ENCODE peak calls at places on chromosomes 16 and 17, in four cellular contexts. H, I, T and R are unnamed samples.

GRCh38 chr17:71866095-71866494 is 254.7 kb upstream of the SOX9 start:
- DNase-seq in H (no peak), I (no peak), T (no peak), R (no peak)

GRCh38 chr17:81401727-81402529 is 6.7 kb downstream of the BAHCC1 start:
- DNase-seq in H (no peak), I (no peak), T (no peak), R (no peak)

GRCh38 chr17:50627782-50628601 is 6.7 kb upstream of the ABCC3 start:
- DNase-seq in H (no peak), I (no peak), T (no peak), R (no peak)

GRCh38 chr17:43456661-43457361 is 27.0 kb upstream of the DHX8 start:
- DNase-seq in H (peak), I (no peak), T (peak), R (no peak)

GRCh38 chr17:35373984-35374765 is 754 bp upstream of the SLFN11 start:
- DNase-seq in H (peak), I (peak), T (peak), R (no peak)

GRCh38 chr17:27817731-27818130 is 17.4 kb upstream of the NOS2 start:
- DNase-seq in H (no peak), I (no peak), T (no peak), R (no peak)

GRCh38 chr16:27767081-27767480 is 217.1 kb downstream of the KATNIP start:
- DNase-seq in H (no peak), I (no peak), T (no peak), R (no peak)

GRCh38 chr17:39237586-39237985 is 11.8 kb upstream of the STAC2 start:
- DNase-seq in H (no peak), I (no peak), T (no peak), R (no peak)

GRCh38 chr17:45782889-45783592 is 1.1 kb upstream of the CRHR1 start:
- DNase-seq in H (no peak), I (no peak), T (no peak), R (no peak)

GRCh38 chr16:50208460-50208931 is 55.4 kb downstream of the TENT4B start:
- DNase-seq in H (no peak), I (no peak), T (no peak), R (no peak)

GRCh38 chr17:41530062-41531048 is 2.2 kb upstream of the KRT19 start:
- DNase-seq in H (no peak), I (peak), T (no peak), R (no peak)

GRCh38 chr17:41534899-41535546 is 6.9 kb upstream of the KRT19 start:
- DNase-seq in H (no peak), I (no peak), T (no peak), R (no peak)

GRCh38 chr17:41533613-41534012 is 5.5 kb upstream of the KRT19 start:
- DNase-seq in H (no peak), I (no peak), T (no peak), R (no peak)

GRCh38 chr17:41531993-41532392 is 3.9 kb upstream of the KRT19 start:
- DNase-seq in H (no peak), I (no peak), T (no peak), R (no peak)

GRCh38 chr17:41532947-41533570 is 5.0 kb upstream of the KRT19 start:
- DNase-seq in H (peak), I (no peak), T (no peak), R (no peak)
- H3K4me3 ChIP-seq in H (no peak), I (no peak), T (no peak), R (no peak)

DNA sequence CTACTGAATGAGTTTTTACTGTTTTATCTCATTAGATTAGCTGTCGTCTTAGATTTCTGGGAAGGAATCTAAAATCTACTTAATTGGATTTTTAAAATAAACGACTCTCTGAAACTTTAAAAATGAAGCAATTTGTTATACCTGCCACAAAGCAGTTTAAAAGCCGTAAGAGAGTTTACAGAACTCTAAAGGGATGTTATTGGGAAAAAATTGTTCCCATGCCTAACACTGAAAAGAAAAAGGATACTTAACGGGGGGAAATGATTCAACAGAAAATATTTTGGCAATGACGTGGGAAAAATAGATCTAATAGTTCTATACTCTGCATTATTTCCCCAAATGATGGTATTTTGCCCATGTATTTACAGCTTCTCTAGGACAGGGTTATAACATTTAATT is 27.0 kb downstream of the ARHGAP17 start:
- DNase-seq in H (no peak), I (no peak), T (no peak), R (no peak)
- H3K4me3 ChIP-seq in H (no peak), I (no peak), T (no peak), R (peak)

GRCh38 chr16:86571197-86571915 is 4.7 kb downstream of the FOXC2 start:
- DNase-seq in H (no peak), I (no peak), T (no peak), R (no peak)
- H3K4me3 ChIP-seq in H (no peak), I (no peak), T (peak), R (peak)

GRCh38 chr16:64158941-64159588 is 962.8 kb downstream of the CDH11 start:
- DNase-seq in H (no peak), I (no peak), T (no peak), R (no peak)
- H3K4me3 ChIP-seq in H (no peak), I (no peak), T (no peak), R (no peak)

GRCh38 chr17:7923290-7923628 is 6.4 kb downstream of the KCNAB3 start:
- DNase-seq in H (no peak), I (no peak), T (no peak), R (no peak)
- H3K4me3 ChIP-seq in H (no peak), I (no peak), T (peak), R (peak)

GRCh38 chr16:4316732-4317461 is 1.0 kb downstream of the GLIS2 start:
- DNase-seq in H (peak), I (peak), T (no peak), R (no peak)
- H3K4me3 ChIP-seq in H (peak), I (peak), T (peak), R (peak)